ENCODE peak calls at places on chromosomes 4 and X, in eight cellular contexts. One of them, this sample, is unnamed.

GRCh38 chrX:40471965-40472648 is 108.7 kb upstream of the ATP6AP2 start:
- DNase-seq in coronary artery: no peak
- DNase-seq in GM20000: peak; percentile 28
- DNase-seq in heart left ventricle: peak; percentile 14
- DNase-seq in neural progenitor cell: peak; percentile 48
- DNase-seq in testis: peak; percentile 37
- DNase-seq in pancreas: peak; percentile 46
- DNase-seq in gastrocnemius medialis: peak; percentile 10
- DNase-seq in this sample: peak; percentile 58

GRCh38 chr4:71355045-71355444 is 16.2 kb downstream of the SLC4A4 start:
- DNase-seq in coronary artery: no peak
- DNase-seq in testis: no peak
- DNase-seq in GM20000: no peak
- DNase-seq in heart left ventricle: no peak
- DNase-seq in neural progenitor cell: no peak
- DNase-seq in pancreas: no peak
- DNase-seq in gastrocnemius medialis: no peak
- DNase-seq in this sample: no peak

GRCh38 chr4:173477016-173477415 is 53.0 kb downstream of the HAND2 start:
- DNase-seq in gastrocnemius medialis: no peak
- DNase-seq in testis: no peak
- DNase-seq in pancreas: no peak
- DNase-seq in neural progenitor cell: no peak
- DNase-seq in coronary artery: no peak
- DNase-seq in GM20000: no peak
- DNase-seq in heart left ventricle: no peak
- DNase-seq in this sample: no peak

GRCh38 chrX:9555354-9555753 is 90.5 kb downstream of the TBL1X start:
- DNase-seq in neural progenitor cell: no peak
- DNase-seq in coronary artery: no peak
- DNase-seq in GM20000: no peak
- DNase-seq in testis: no peak
- DNase-seq in gastrocnemius medialis: no peak
- DNase-seq in heart left ventricle: no peak
- DNase-seq in pancreas: no peak
- DNase-seq in this sample: no peak

GRCh38 chr4:112704991-112705845 is 68.3 kb downstream of the LARP7 start:
- DNase-seq in pancreas: peak; percentile 12
- DNase-seq in heart left ventricle: peak; percentile 36
- DNase-seq in coronary artery: no peak
- DNase-seq in testis: peak; percentile 67
- DNase-seq in gastrocnemius medialis: peak; percentile 38
- DNase-seq in GM20000: peak; percentile 40
- DNase-seq in neural progenitor cell: peak; percentile 72
- DNase-seq in this sample: peak; percentile 18

GRCh38 chr4:131091896-131092295 is 1995.9 kb downstream of the C4orf33 start:
- DNase-seq in pancreas: no peak
- DNase-seq in neural progenitor cell: peak; percentile 57
- DNase-seq in GM20000: peak; percentile 3
- DNase-seq in testis: no peak
- DNase-seq in gastrocnemius medialis: no peak
- DNase-seq in coronary artery: no peak
- DNase-seq in heart left ventricle: no peak
- DNase-seq in this sample: peak; percentile 5

GRCh38 chr4:17324431-17324830 is 187.5 kb downstream of the QDPR start:
- DNase-seq in pancreas: no peak
- DNase-seq in testis: peak; percentile 68
- DNase-seq in gastrocnemius medialis: no peak
- DNase-seq in coronary artery: no peak
- DNase-seq in GM20000: peak; percentile 33
- DNase-seq in heart left ventricle: peak; percentile 46
- DNase-seq in neural progenitor cell: peak; percentile 67
- DNase-seq in this sample: peak; percentile 7

GRCh38 chr4:25144870-25145481 is 15.3 kb downstream of the SEPSECS start:
- DNase-seq in GM20000: peak; percentile 21
- DNase-seq in heart left ventricle: no peak
- DNase-seq in gastrocnemius medialis: no peak
- DNase-seq in testis: no peak
- DNase-seq in pancreas: no peak
- DNase-seq in coronary artery: no peak
- DNase-seq in neural progenitor cell: peak; percentile 27
- DNase-seq in this sample: no peak

DNA sequence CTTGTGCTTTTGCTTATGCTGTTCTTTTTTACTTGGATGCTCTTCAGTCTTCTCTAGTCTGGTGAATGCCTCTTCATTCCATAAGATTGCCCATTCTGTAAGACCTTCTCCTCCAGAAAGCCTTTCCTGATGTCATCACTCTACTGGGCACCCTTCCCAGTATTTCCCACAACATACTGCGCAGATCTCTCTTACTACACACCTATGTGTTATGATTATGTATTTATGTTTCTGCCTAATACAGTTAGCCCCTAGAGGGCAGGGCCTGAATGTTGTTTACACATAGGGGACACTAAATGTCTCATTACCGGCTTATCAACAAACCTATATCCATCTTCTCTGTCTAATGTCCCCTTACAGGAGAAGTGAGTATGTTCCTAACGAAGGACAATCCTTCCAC is 21.1 kb downstream of the AIFM1 start:
- DNase-seq in coronary artery: no peak
- DNase-seq in heart left ventricle: no peak
- DNase-seq in pancreas: no peak
- DNase-seq in gastrocnemius medialis: no peak
- DNase-seq in neural progenitor cell: no peak
- DNase-seq in GM20000: no peak
- DNase-seq in testis: no peak
- DNase-seq in this sample: no peak
- TF ChIP-seq CTCF in coronary artery: no peak
- TF ChIP-seq CTCF in heart left ventricle: no peak
- TF ChIP-seq CTCF in pancreas: no peak
- TF ChIP-seq CTCF in gastrocnemius medialis: no peak
- TF ChIP-seq CTCF in neural progenitor cell: no peak
- TF ChIP-seq CTCF in GM20000: no peak
- TF ChIP-seq CTCF in testis: no peak
- TF ChIP-seq CTCF in this sample: no peak

DNA sequence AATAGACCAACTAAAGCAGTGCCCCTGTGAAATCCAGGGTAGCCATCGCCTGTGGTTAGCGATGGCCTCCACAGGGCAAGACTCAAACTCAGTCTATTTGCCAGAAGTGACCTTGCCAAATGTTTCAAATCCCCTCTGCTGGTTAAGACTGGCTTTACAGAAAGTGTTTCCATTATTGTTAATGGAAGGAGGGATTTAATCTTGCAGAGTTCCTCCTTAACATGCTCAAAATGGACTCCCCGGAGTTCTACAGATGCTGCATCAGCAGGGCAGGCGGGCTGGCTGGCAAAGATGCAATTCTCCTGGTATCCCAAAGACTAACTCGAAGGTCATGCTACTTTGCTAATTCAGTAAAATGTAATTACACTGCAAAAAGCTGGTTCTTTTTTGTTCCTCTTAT is 313.0 kb upstream of the SLC7A11 start:
- DNase-seq in GM20000: no peak
- DNase-seq in neural progenitor cell: peak; percentile 14
- DNase-seq in pancreas: no peak
- DNase-seq in coronary artery: no peak
- DNase-seq in heart left ventricle: no peak
- DNase-seq in testis: no peak
- DNase-seq in gastrocnemius medialis: no peak
- DNase-seq in this sample: no peak
- TF ChIP-seq CTCF in GM20000: no peak
- TF ChIP-seq CTCF in neural progenitor cell: no peak
- TF ChIP-seq CTCF in pancreas: no peak
- TF ChIP-seq CTCF in coronary artery: no peak
- TF ChIP-seq CTCF in heart left ventricle: no peak
- TF ChIP-seq CTCF in testis: no peak
- TF ChIP-seq CTCF in gastrocnemius medialis: no peak
- TF ChIP-seq CTCF in this sample: no peak

GRCh38 chrX:54920610-54921426 is at the start of gene TRO:
- DNase-seq in gastrocnemius medialis: no peak
- DNase-seq in heart left ventricle: no peak
- DNase-seq in coronary artery: no peak
- DNase-seq in testis: peak; percentile 18
- DNase-seq in neural progenitor cell: peak; percentile 68
- DNase-seq in GM20000: no peak
- DNase-seq in pancreas: no peak
- DNase-seq in this sample: no peak
- TF ChIP-seq CTCF in gastrocnemius medialis: no peak
- TF ChIP-seq CTCF in heart left ventricle: no peak
- TF ChIP-seq CTCF in coronary artery: no peak
- TF ChIP-seq CTCF in testis: no peak
- TF ChIP-seq CTCF in neural progenitor cell: peak; percentile 37
- TF ChIP-seq CTCF in GM20000: no peak
- TF ChIP-seq CTCF in pancreas: no peak
- TF ChIP-seq CTCF in this sample: peak; percentile 34

GRCh38 chrX:12771445-12772069 is 19.7 kb upstream of the PRPS2 start:
- DNase-seq in neural progenitor cell: peak; percentile 84
- DNase-seq in testis: peak; percentile 62
- DNase-seq in pancreas: peak; percentile 10
- DNase-seq in gastrocnemius medialis: no peak
- DNase-seq in GM20000: peak; percentile 64
- DNase-seq in coronary artery: no peak
- DNase-seq in heart left ventricle: peak; percentile 7
- DNase-seq in this sample: no peak
- TF ChIP-seq CTCF in neural progenitor cell: peak; percentile 73
- TF ChIP-seq CTCF in testis: peak; percentile 31
- TF ChIP-seq CTCF in pancreas: peak; percentile 19
- TF ChIP-seq CTCF in gastrocnemius medialis: no peak
- TF ChIP-seq CTCF in GM20000: peak; percentile 69
- TF ChIP-seq CTCF in coronary artery: no peak
- TF ChIP-seq CTCF in heart left ventricle: peak; percentile 29
- TF ChIP-seq CTCF in this sample: peak; percentile 75

DNA sequence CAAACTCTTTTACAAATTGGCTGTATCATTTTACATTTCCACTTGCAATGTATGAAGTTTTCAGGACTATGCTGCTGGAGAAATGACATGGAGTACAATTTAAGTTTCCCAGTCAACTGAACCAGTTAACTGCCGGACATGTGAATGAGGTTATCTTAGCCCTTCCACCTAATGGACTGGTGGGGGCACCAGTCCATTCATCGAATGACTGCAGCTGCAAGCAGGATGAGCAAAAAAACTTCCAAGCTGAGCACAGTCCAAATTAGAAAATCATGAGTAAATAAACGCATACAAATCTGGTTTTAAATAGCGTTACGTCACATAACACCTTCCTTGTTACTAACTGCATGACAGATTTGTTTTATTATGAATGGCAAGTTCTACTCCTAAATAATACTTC is 1131.5 kb downstream of the PCDH18 start:
- DNase-seq in neural progenitor cell: peak; percentile 54
- DNase-seq in coronary artery: no peak
- DNase-seq in pancreas: no peak
- DNase-seq in testis: no peak
- DNase-seq in gastrocnemius medialis: no peak
- DNase-seq in heart left ventricle: no peak
- DNase-seq in GM20000: no peak
- DNase-seq in this sample: no peak
- TF ChIP-seq CTCF in neural progenitor cell: peak; percentile 48
- TF ChIP-seq CTCF in coronary artery: no peak
- TF ChIP-seq CTCF in pancreas: no peak
- TF ChIP-seq CTCF in testis: no peak
- TF ChIP-seq CTCF in gastrocnemius medialis: no peak
- TF ChIP-seq CTCF in heart left ventricle: no peak
- TF ChIP-seq CTCF in GM20000: no peak
- TF ChIP-seq CTCF in this sample: peak; percentile 3

DNA sequence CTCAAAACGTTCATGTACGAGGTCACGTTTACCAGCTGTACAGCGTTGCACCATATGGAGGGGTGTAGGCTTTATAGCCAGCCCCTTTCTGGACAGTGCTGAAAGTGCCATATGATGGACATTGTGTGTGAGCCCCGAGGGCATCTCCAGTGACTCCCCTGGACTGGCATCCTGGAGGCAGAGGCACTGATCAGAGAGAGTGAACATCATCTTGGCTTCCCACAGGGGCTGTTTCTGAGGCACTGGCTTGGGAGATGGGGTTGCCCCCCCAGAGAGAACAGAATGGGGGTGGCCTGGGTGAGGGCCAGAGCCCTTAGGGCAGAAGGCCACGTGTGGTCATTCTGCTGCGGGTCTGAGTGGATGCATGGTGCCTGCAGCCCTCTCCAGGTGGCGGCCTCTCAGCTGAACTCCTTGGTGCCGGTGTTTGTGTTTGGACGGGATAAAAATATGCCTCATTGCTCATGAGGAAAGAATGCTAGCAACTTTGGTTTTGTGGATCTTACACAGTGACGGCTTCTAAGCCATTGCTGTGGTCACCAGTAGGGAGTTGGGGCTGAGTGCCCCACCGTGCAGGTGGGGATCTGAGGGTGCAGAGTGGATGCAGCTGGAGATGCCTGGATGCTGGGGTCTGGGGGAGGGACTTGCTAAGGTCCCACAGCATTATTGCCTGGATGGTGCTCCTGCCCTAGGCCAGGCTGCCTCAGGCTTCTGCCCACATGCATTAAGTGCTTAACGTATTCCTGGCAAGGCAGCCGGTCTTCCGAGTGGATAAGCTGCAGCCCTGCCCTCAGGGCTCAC is 3.4 kb downstream of the WFS1 start:
- DNase-seq in neural progenitor cell: no peak
- DNase-seq in gastrocnemius medialis: no peak
- DNase-seq in heart left ventricle: no peak
- DNase-seq in coronary artery: no peak
- DNase-seq in pancreas: no peak
- DNase-seq in testis: no peak
- DNase-seq in GM20000: no peak
- DNase-seq in this sample: peak; percentile 70
- TF ChIP-seq CTCF in neural progenitor cell: no peak
- TF ChIP-seq CTCF in gastrocnemius medialis: no peak
- TF ChIP-seq CTCF in heart left ventricle: no peak
- TF ChIP-seq CTCF in coronary artery: no peak
- TF ChIP-seq CTCF in pancreas: no peak
- TF ChIP-seq CTCF in testis: no peak
- TF ChIP-seq CTCF in GM20000: no peak
- TF ChIP-seq CTCF in this sample: peak; percentile 26

GRCh38 chrX:83845397-83845796 is 15.5 kb upstream of the CYLC1 start:
- DNase-seq in pancreas: no peak
- DNase-seq in neural progenitor cell: peak; percentile 53
- DNase-seq in GM20000: peak; percentile 10
- DNase-seq in heart left ventricle: no peak
- DNase-seq in gastrocnemius medialis: no peak
- DNase-seq in coronary artery: no peak
- DNase-seq in testis: peak; percentile 16
- DNase-seq in this sample: no peak
- TF ChIP-seq CTCF in pancreas: peak; percentile 33
- TF ChIP-seq CTCF in neural progenitor cell: peak; percentile 71
- TF ChIP-seq CTCF in GM20000: peak; percentile 44
- TF ChIP-seq CTCF in heart left ventricle: peak; percentile 25
- TF ChIP-seq CTCF in gastrocnemius medialis: no peak
- TF ChIP-seq CTCF in coronary artery: peak; percentile 25
- TF ChIP-seq CTCF in testis: peak; percentile 48
- TF ChIP-seq CTCF in this sample: peak; percentile 63